ENCODE peak calls at places on chromosomes 4 and X, in ten cellular contexts. V, J, Z, N, I, T, X, S, L and U are unnamed samples.

GRCh38 chr4:125501661-125502060 is 186.9 kb downstream of the FAT4 start:
- DNase-seq in V (no peak), J (no peak), Z (no peak), N (no peak), I (no peak), T (no peak), X (no peak), S (no peak), L (no peak), U (no peak)

GRCh38 chr4:88940506-88940905 is 116.5 kb downstream of the FAM13A start:
- DNase-seq in V (no peak), J (no peak), Z (no peak), N (no peak), I (no peak), T (no peak), X (no peak), S (no peak), L (no peak), U (no peak)

GRCh38 chrX:12488781-12489180 is 302.4 kb upstream of the PRPS2 start:
- DNase-seq in V (no peak), J (no peak), Z (no peak), N (no peak), I (no peak), T (no peak), X (no peak), S (no peak), L (no peak), U (no peak)

GRCh38 chr4:39931441-39931901 is 46.2 kb downstream of the PDS5A start:
- DNase-seq in V (no peak), J (no peak), Z (no peak), N (no peak), I (no peak), T (no peak), X (no peak), S (no peak), L (no peak), U (no peak)

GRCh38 chrX:130869239-130869638 is 33.8 kb downstream of the ENOX2 start:
- DNase-seq in V (no peak), J (no peak), Z (no peak), N (no peak), I (no peak), T (no peak), X (no peak), S (no peak), L (no peak), U (no peak)

GRCh38 chr4:143344011-143344410 is 7.3 kb downstream of the GAB1 start:
- DNase-seq in V (no peak), J (no peak), Z (no peak), N (no peak), I (no peak), T (no peak), X (no peak), S (no peak), L (no peak), U (no peak)

GRCh38 chr4:111798840-111799239 is 346.4 kb upstream of the FAM241A start:
- DNase-seq in V (no peak), J (no peak), Z (no peak), N (no peak), I (no peak), T (no peak), X (no peak), S (no peak), L (no peak), U (no peak)

GRCh38 chrX:15943393-15943792 is 88.8 kb upstream of the AP1S2 start:
- DNase-seq in V (no peak), J (no peak), Z (no peak), N (no peak), I (no peak), T (no peak), X (no peak), S (no peak), L (no peak), U (no peak)

GRCh38 chr4:38154681-38155588 is 194.7 kb downstream of the PTTG2 start:
- DNase-seq in V (peak), J (no peak), Z (peak), N (no peak), I (peak), T (no peak), X (no peak), S (no peak), L (no peak), U (no peak)

GRCh38 chrX:119880552-119881437 is 9.2 kb downstream of the NDUFA1 start:
- DNase-seq in V (no peak), J (no peak), Z (no peak), N (no peak), I (no peak), T (peak), X (no peak), S (peak), L (no peak), U (no peak)

GRCh38 chrX:11792461-11793421 is 34.7 kb downstream of the MSL3 start:
- DNase-seq in V (no peak), J (peak), Z (no peak), N (no peak), I (no peak), T (peak), X (no peak), S (no peak), L (peak), U (no peak)

GRCh38 chr4:48756689-48757220 is 23.3 kb downstream of the FRYL start:
- DNase-seq in V (no peak), J (no peak), Z (no peak), N (no peak), I (no peak), T (no peak), X (no peak), S (no peak), L (no peak), U (no peak)

GRCh38 chr4:37522996-37523395 is 163.2 kb downstream of the RELL1 start:
- DNase-seq in V (no peak), J (no peak), Z (no peak), N (no peak), I (no peak), T (no peak), X (no peak), S (no peak), L (no peak), U (no peak)

GRCh38 chr4:98728433-98728832 is 70.0 kb upstream of the TSPAN5 start:
- DNase-seq in V (no peak), J (no peak), Z (no peak), N (no peak), I (peak), T (no peak), X (no peak), S (no peak), L (no peak), U (no peak)

GRCh38 chr4:152436384-152436783 is 99.5 kb downstream of the FBXW7 start:
- DNase-seq in V (no peak), J (no peak), Z (no peak), N (no peak), I (no peak), T (no peak), X (no peak), S (no peak), L (no peak), U (no peak)

GRCh38 chrX:17036172-17036961 is 89.9 kb downstream of the REPS2 start:
- DNase-seq in V (no peak), J (no peak), Z (no peak), N (no peak), I (no peak), T (no peak), X (no peak), S (no peak), L (no peak), U (no peak)

GRCh38 chrX:29858714-29859113 is 356.6 kb upstream of the MAGEB2 start:
- DNase-seq in V (no peak), J (no peak), Z (no peak), N (no peak), I (no peak), T (no peak), X (no peak), S (no peak), L (no peak), U (no peak)

GRCh38 chr4:182102576-182102975 is 140.6 kb upstream of the TENM3 start:
- DNase-seq in V (no peak), J (no peak), Z (no peak), N (no peak), I (no peak), T (no peak), X (no peak), S (no peak), L (no peak), U (no peak)

GRCh38 chrX:155048997-155049619 is 21.8 kb downstream of the CMC4 start:
- DNase-seq in V (peak), J (peak), Z (no peak), N (no peak), I (peak), T (peak), X (peak), S (peak), L (no peak), U (peak)

GRCh38 chrX:102697506-102697905 is 14.7 kb upstream of the GPRASP2 start:
- DNase-seq in V (no peak), J (no peak), Z (no peak), N (no peak), I (no peak), T (no peak), X (no peak), S (no peak), L (no peak), U (no peak)

GRCh38 chr4:147326581-147326980 is 154.3 kb upstream of the EDNRA start:
- DNase-seq in V (no peak), J (no peak), Z (no peak), N (no peak), I (no peak), T (no peak), X (no peak), S (no peak), L (no peak), U (no peak)

GRCh38 chr4:143095447-143095846 is 89.3 kb upstream of the USP38 start:
- DNase-seq in V (no peak), J (no peak), Z (no peak), N (no peak), I (no peak), T (no peak), X (no peak), S (no peak), L (no peak), U (no peak)

GRCh38 chrX:40964633-40965586 is 120.3 kb upstream of the USP9X start:
- DNase-seq in V (no peak), J (no peak), Z (no peak), N (no peak), I (no peak), T (no peak), X (no peak), S (no peak), L (no peak), U (no peak)

GRCh38 chr4:184473515-184474260 is 662 bp downstream of the IRF2 start:
- DNase-seq in V (peak), J (peak), Z (peak), N (no peak), I (peak), T (peak), X (peak), S (peak), L (peak), U (peak)

GRCh38 chr4:1500966-1501753 is 94.9 kb upstream of the NKX1-1 start:
- DNase-seq in V (no peak), J (no peak), Z (no peak), N (no peak), I (no peak), T (no peak), X (no peak), S (no peak), L (no peak), U (peak)

GRCh38 chr4:154731756-154732155 is 12.0 kb upstream of the LRAT start:
- DNase-seq in V (no peak), J (no peak), Z (no peak), N (no peak), I (no peak), T (no peak), X (no peak), S (no peak), L (no peak), U (no peak)